ENCODE peak calls at places on chromosomes 11 and 22, in five cellular contexts. H is HCEC 1CT, S is NCI-H1694, D is NCI-H748 treated with DMSO at 0.1 percent for 48 hours, E is RWPE2. N is an unnamed sample.

GRCh38 chr22:46916886-46917625 is 154.6 kb downstream of the TBC1D22A start:
- DNase-seq in H (no peak), S (no peak), D (no peak), E (no peak), N (no peak)

GRCh38 chr11:93025558-93026255 is 56.3 kb downstream of the MTNR1B start:
- DNase-seq in H (no peak), S (no peak), D (no peak), E (no peak), N (no peak)

GRCh38 chr11:8604078-8604723 is 10.2 kb upstream of the STK33 start:
- DNase-seq in H (peak), S (no peak), D (no peak), E (peak), N (peak)

GRCh38 chr11:66369073-66369894 is 2.3 kb downstream of the SLC29A2 start:
- DNase-seq in H (no peak), S (no peak), D (no peak), E (no peak), N (no peak)

GRCh38 chr11:58059011-58059358 is 28.2 kb downstream of the OR6Q1 start:
- DNase-seq in H (peak), S (no peak), D (no peak), E (no peak), N (no peak)

GRCh38 chr11:102438311-102439062 is 14.1 kb downstream of the TMEM123 start:
- DNase-seq in H (peak), S (no peak), D (no peak), E (no peak), N (no peak)

GRCh38 chr11:114060402-114061052 is 1.0 kb downstream of the ZBTB16 start:
- DNase-seq in H (peak), S (no peak), D (no peak), E (no peak), N (peak)

GRCh38 chr11:23696712-23697111 is 800.1 kb upstream of the LUZP2 start:
- DNase-seq in H (no peak), S (no peak), D (no peak), E (no peak), N (no peak)

GRCh38 chr22:36221799-36222751 is 17.3 kb downstream of the APOL2 start:
- DNase-seq in H (no peak), S (no peak), D (peak), E (no peak), N (no peak)

GRCh38 chr11:90737328-90738050 is 514.6 kb upstream of the CHORDC1 start:
- DNase-seq in H (no peak), S (no peak), D (no peak), E (no peak), N (no peak)

GRCh38 chr11:5280582-5281102 is 10.9 kb upstream of the HBE1 start:
- DNase-seq in H (peak), S (no peak), D (no peak), E (peak), N (no peak)

GRCh38 chr22:19766506-19767426 is 6.2 kb downstream of the TBX1 start:
- DNase-seq in H (no peak), S (no peak), D (peak), E (no peak), N (no peak)